ENCODE peak calls at places on chromosomes 1 and 21, in five cellular contexts. M is pulmonary artery endothelial cell; F is activated T-helper 1 cell treated with anti-CD3 and anti-CD28 coated beads, Interleukin-12 subunit alpha, Interleukin-12 subunit beta, Interleukin-2, Interleukin-4 antibody, amounts not matched to agents 30 ng/mL and 10 ng/mL and 1 ng/mL, durations not matched to agents 14 hours and 24 hours and 36 hours; X is heart left ventricle; P is fibroblast of lung. L is an unnamed sample.

GRCh38 chr1:110259770-110260169 is 49.7 kb downstream of the KCNC4 start:
- DNase-seq in M (no peak), F (no peak), X (no peak), P (no peak), L (no peak)

GRCh38 chr1:175016073-175016722 is 7.0 kb downstream of the MRPS14 start:
- DNase-seq in M (no peak), F (no peak), X (no peak), P (peak), L (no peak)

GRCh38 chr1:23163395-23163794 is 5.3 kb downstream of the LUZP1 start:
- DNase-seq in M (no peak), F (no peak), X (no peak), P (no peak), L (no peak)

GRCh38 chr1:67642694-67643093 is 42.3 kb upstream of the GADD45A start:
- DNase-seq in M (no peak), F (no peak), X (peak), P (peak), L (no peak)

GRCh38 chr1:221431068-221431651 is 310.7 kb downstream of the DUSP10 start:
- DNase-seq in M (no peak), F (no peak), X (no peak), P (peak), L (no peak)

GRCh38 chr21:19609611-19610010 is 1206.0 kb upstream of the TMPRSS15 start:
- DNase-seq in M (no peak), F (no peak), X (no peak), P (no peak), L (no peak)

GRCh38 chr21:45336870-45337269 is 49.2 kb upstream of the POFUT2 start:
- DNase-seq in M (no peak), F (no peak), X (peak), P (peak), L (no peak)

GRCh38 chr1:23791434-23792047 is 596 bp downstream of the LYPLA2 start:
- DNase-seq in M (no peak), F (no peak), X (peak), P (peak), L (no peak)

GRCh38 chr1:54866801-54867716 is 19.9 kb downstream of the DHCR24 start:
- DNase-seq in M (no peak), F (no peak), X (no peak), P (no peak), L (no peak)

L was measured in A549.